ENCODE peak calls at places on chromosomes 16 and 17, in five cellular contexts. Q is HCT116, X is breast epithelium, K is A549, C is fibroblast of villous mesenchyme. N is an unnamed sample.

GRCh38 chr17:6240601-6241000 is 170.4 kb downstream of the WSCD1 start:
- DNase-seq in Q (no peak), X (no peak), K (no peak), C (no peak), N (no peak)

GRCh38 chr16:66844342-66845079 is at the start of gene CA7:
- DNase-seq in Q (no peak), X (no peak), K (no peak), C (no peak), N (no peak)

GRCh38 chr16:8721693-8722348 is 47.4 kb downstream of the ABAT start:
- DNase-seq in Q (no peak), X (no peak), K (no peak), C (no peak), N (no peak)

GRCh38 chr16:10525214-10525825 is 55.1 kb downstream of the EMP2 start:
- DNase-seq in Q (no peak), X (no peak), K (no peak), C (peak; percentile 87), N (no peak)

GRCh38 chr17:8046306-8046928 is 7.6 kb downstream of the ALOX15B start:
- DNase-seq in Q (no peak), X (no peak), K (no peak), C (no peak), N (no peak)

GRCh38 chr16:69544099-69544498 is 21.7 kb upstream of the NFAT5 start:
- DNase-seq in Q (no peak), X (no peak), K (no peak), C (no peak), N (no peak)

GRCh38 chr16:16137110-16137509 is 86.2 kb downstream of the ABCC6 start:
- DNase-seq in Q (no peak), X (no peak), K (no peak), C (no peak), N (no peak)

GRCh38 chr16:67922740-67923139 is 8.9 kb downstream of the CTRL start:
- DNase-seq in Q (no peak), X (peak; percentile 75), K (no peak), C (no peak), N (no peak)

GRCh38 chr17:75876938-75877751 is 1.2 kb downstream of the TRIM47 start:
- DNase-seq in Q (peak; percentile 87), X (peak; percentile 71), K (peak; percentile 95), C (peak; percentile 97), N (peak; percentile 93)

GRCh38 chr17:48012151-48012520 is 25.5 kb downstream of the COPZ2 start:
- DNase-seq in Q (no peak), X (no peak), K (no peak), C (no peak), N (no peak)

GRCh38 chr17:40580140-40580539 is 14.9 kb upstream of the CCR7 start:
- DNase-seq in Q (no peak), X (no peak), K (no peak), C (no peak), N (no peak)

GRCh38 chr16:73049051-73049910 is 1.4 kb upstream of the ZFHX3 start:
- DNase-seq in Q (no peak), X (no peak), K (no peak), C (no peak), N (no peak)

GRCh38 chr17:2564876-2565275 is 28.6 kb upstream of the PAFAH1B1 start:
- DNase-seq in Q (peak; percentile 21), X (peak; percentile 31), K (peak; percentile 77), C (no peak), N (no peak)

GRCh38 chr16:78189121-78189520 is 89.7 kb downstream of the WWOX start:
- DNase-seq in Q (no peak), X (no peak), K (no peak), C (no peak), N (no peak)

GRCh38 chr16:59865071-59865671 is 1131.1 kb upstream of the GOT2 start:
- DNase-seq in Q (no peak), X (no peak), K (no peak), C (no peak), N (no peak)

GRCh38 chr17:32264140-32264799 is 1.4 kb upstream of the RHBDL3 start:
- DNase-seq in Q (no peak), X (no peak), K (peak; percentile 41), C (no peak), N (no peak)

GRCh38 chr17:32265192-32265895 is at the start of gene RHBDL3:
- DNase-seq in Q (no peak), X (no peak), K (no peak), C (no peak), N (no peak)

GRCh38 chr17:32265896-32266388 is 310 bp downstream of the RHBDL3 start:
- DNase-seq in Q (no peak), X (no peak), K (no peak), C (no peak), N (no peak)

GRCh38 chr17:32266389-32267269 is 997 bp downstream of the RHBDL3 start:
- DNase-seq in Q (no peak), X (no peak), K (no peak), C (no peak), N (no peak)

DNA sequence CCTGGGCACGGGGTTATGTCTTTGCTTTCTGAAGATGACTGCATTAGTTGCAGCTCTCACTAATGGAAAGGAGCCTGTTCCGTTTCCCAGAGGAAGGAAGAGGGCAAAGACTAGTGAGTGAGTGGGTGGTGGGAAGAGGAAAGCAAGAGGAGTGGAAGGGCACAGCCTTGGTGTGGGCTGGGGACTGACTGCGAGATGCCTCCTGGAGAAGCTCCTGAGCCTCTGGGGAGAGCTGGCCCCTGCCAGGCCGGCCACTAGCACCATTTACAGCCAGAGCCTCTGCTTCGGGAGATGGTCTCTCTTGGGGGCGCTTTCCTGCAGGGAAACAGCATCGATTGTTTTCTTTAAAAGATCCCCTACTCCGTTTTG is 825 bp upstream of the RHBDL3 start:
- DNase-seq in Q (no peak), X (no peak), K (no peak), C (no peak), N (no peak)
- H3K4me3 ChIP-seq in Q (no peak overlapping the region), X (peak overlapping the region; percentile 58), K (no peak overlapping the region), C (no peak overlapping the region), N (peak overlapping the region; percentile 53)

GRCh38 chr17:64016248-64016784 is 4.1 kb downstream of the ICAM2 start:
- DNase-seq in Q (no peak), X (no peak), K (no peak), C (no peak), N (no peak)
- TF ChIP-seq CTCF in Q (peak; percentile 16), X (no peak), K (peak; percentile 31), C (peak; percentile 14), N (no peak)

DNA sequence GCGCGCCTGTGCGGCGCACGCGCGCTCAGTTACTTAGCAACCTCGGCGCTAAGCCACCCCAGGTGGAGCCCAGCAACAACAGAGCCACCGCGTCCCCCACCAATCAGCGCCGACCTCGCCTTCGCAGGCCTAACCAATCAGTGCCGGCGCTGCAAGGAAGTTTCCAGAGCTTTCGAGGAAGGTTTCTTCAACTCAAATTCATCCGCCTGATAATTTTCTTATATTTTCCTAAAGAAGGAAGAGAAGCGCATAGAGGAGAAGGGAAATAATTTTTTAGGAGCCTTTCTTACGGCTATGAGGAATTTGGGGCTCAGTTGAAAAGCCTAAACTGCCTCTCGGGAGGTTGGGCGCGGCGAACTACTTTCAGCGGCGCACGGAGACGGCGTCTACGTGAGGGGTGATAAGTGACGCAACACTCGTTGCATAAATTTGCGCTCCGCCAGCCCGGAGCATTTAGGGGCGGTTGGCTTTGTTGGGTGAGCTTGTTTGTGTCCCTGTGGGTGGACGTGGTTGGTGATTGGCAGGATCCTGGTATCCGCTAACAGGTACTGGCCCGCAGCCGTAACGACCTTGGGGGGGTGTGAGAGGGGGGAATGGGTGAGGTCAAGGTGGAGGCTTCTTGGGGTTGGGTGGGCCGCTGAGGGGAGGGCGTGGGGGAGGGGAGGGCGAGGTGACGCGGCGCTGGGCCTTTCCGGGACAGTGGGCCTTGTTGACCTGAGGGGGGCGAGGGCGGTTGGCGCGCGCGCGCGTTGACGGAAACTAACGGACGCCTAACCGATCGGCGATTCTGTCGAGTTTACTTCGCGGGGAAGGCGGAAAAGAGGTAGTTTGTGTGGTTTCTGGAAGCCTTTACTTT is at the start of gene UBB:
- DNase-seq in Q (peak; percentile 95), X (peak; percentile 97), K (peak; percentile 100), C (peak; percentile 99), N (peak; percentile 89)
- H3K4me3 ChIP-seq in Q (peak within 1 kb of the TSS; percentile 86), X (peak within 1 kb of the TSS; percentile 63), K (peak within 1 kb of the TSS; percentile 88), C (peak within 1 kb of the TSS; percentile 98), N (peak within 1 kb of the TSS; percentile 73)

DNA sequence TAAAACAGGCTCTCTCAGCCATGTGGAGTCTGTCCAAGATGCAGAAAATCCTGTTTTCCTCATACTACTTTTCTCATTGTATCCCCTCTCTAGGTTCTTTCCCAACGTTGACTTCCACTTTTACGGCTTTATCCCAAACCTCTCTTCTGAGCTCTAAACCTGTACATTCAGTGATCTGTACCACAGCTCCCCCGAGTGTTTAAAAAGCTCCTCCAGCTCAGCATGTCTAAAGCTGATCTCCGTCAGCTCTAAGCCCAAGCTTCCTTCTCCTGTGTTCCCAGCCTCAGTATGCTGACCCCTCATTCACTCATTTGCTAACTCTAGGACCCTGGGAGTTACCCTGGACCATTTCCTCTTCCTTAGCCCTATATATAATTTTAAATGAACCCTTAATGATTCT is 144.6 kb downstream of the DNAH9 start:
- DNase-seq in Q (no peak), X (no peak), K (no peak), C (no peak), N (no peak)
- TF ChIP-seq CTCF in Q (no peak), X (no peak), K (no peak), C (no peak), N (no peak)